ENCODE peak calls at places on chromosomes 11 and 22, in six cellular contexts. M is IMR-90, K is mesendoderm, P is neuronal stem cell, A is H1, Q is trophoblast cell. L is an unnamed sample.

GRCh38 chr11:124748481-124749338 is 3.3 kb downstream of the VSIG2 start:
- DNase-seq in K (no peak), M (peak; percentile 56), P (no peak), A (no peak), Q (no peak), L (no peak)

GRCh38 chr11:66559141-66559861 is 9.1 kb downstream of the CTSF start:
- DNase-seq in Q (no peak), P (no peak), K (no peak), A (no peak), M (no peak), L (no peak)

GRCh38 chr11:29214833-29215232 is 802.0 kb downstream of the KCNA4 start:
- DNase-seq in K (no peak), M (peak; percentile 76), A (no peak), Q (no peak), P (no peak), L (peak; percentile 8)

GRCh38 chr11:72771507-72771906 is 19.3 kb upstream of the ARAP1 start:
- DNase-seq in P (no peak), M (peak; percentile 72), Q (no peak), A (no peak), K (peak; percentile 35), L (peak; percentile 78)

GRCh38 chr11:1399386-1400167 is 9.8 kb downstream of the BRSK2 start:
- DNase-seq in Q (no peak), A (no peak), P (no peak), M (no peak), K (no peak), L (no peak)

GRCh38 chr22:27151407-27151806 is 494.0 kb downstream of the MIAT start:
- DNase-seq in K (peak; percentile 43), A (no peak), P (no peak), M (no peak), Q (no peak), L (no peak)

GRCh38 chr22:34973926-34974325 is 92.0 kb upstream of the ISX start:
- DNase-seq in K (peak; percentile 65), P (no peak), M (no peak), Q (no peak), A (no peak), L (no peak)

GRCh38 chr11:34449013-34449412 is 10.3 kb downstream of the CAT start:
- DNase-seq in A (no peak), Q (no peak), P (no peak), K (no peak), M (no peak), L (no peak)

GRCh38 chr11:116224154-116224888 is 548.5 kb downstream of the BUD13 start:
- DNase-seq in K (peak; percentile 53), M (peak; percentile 22), P (peak; percentile 51), A (no peak), Q (no peak), L (peak; percentile 33)

GRCh38 chr11:131684111-131685060 is 314.0 kb downstream of the NTM start:
- DNase-seq in Q (no peak), P (no peak), A (no peak), M (no peak), K (peak; percentile 45), L (no peak)

GRCh38 chr11:134124660-134125451 is 56.0 kb downstream of the JAM3 start:
- DNase-seq in Q (no peak), M (peak; percentile 66), K (peak; percentile 72), P (peak; percentile 47), A (no peak), L (peak; percentile 78)

GRCh38 chr11:1650034-1650917 is 20.7 kb downstream of the KRTAP5-5 start:
- DNase-seq in Q (no peak), M (no peak), K (peak; percentile 44), P (no peak), A (no peak), L (no peak)

GRCh38 chr11:2526808-2527381 is 82.1 kb downstream of the KCNQ1 start:
- DNase-seq in P (no peak), Q (no peak), M (no peak), A (no peak), K (no peak), L (no peak)

GRCh38 chr11:65777241-65777640 is 3.5 kb downstream of the AP5B1 start:
- DNase-seq in A (no peak), Q (no peak), P (no peak), M (no peak), K (no peak), L (no peak)

GRCh38 chr11:33160147-33160546 is 1.1 kb downstream of the CSTF3 start:
- DNase-seq in Q (peak; percentile 40), M (peak; percentile 62), A (no peak), P (no peak), K (peak; percentile 70), L (peak; percentile 69)

GRCh38 chr11:131449391-131450019 is 79.1 kb downstream of the NTM start:
- DNase-seq in M (no peak), Q (no peak), P (no peak), K (no peak), A (no peak), L (no peak)

GRCh38 chr11:72333657-72334056 is 89.7 kb upstream of the PHOX2A start:
- DNase-seq in K (peak; percentile 95), Q (no peak), M (no peak), P (peak; percentile 48), A (peak; percentile 59), L (peak; percentile 66)

GRCh38 chr11:122317337-122317736 is 201.3 kb upstream of the BLID start:
- DNase-seq in A (no peak), M (peak; percentile 87), Q (no peak), P (no peak), K (peak; percentile 60), L (peak; percentile 45)

GRCh38 chr11:30017467-30017895 is 651 bp upstream of the KCNA4 start:
- DNase-seq in K (peak; percentile 21), M (no peak), P (no peak), Q (no peak), A (no peak), L (no peak)

GRCh38 chr11:64095286-64095825 is 59.6 kb downstream of the FLRT1 start:
- DNase-seq in P (no peak), A (no peak), K (no peak), M (peak; percentile 6), Q (no peak), L (peak; percentile 50)

GRCh38 chr11:34441814-34442213 is 3.1 kb downstream of the CAT start:
- DNase-seq in A (no peak), P (no peak), K (no peak), Q (no peak), M (no peak), L (no peak)

GRCh38 chr11:116114198-116114651 is 610.0 kb upstream of the CADM1 start:
- DNase-seq in P (peak; percentile 26), K (no peak), Q (no peak), M (no peak), A (no peak), L (no peak)

GRCh38 chr11:65960824-65961266 is 689 bp upstream of the SART1 start:
- DNase-seq in M (no peak), K (no peak), P (no peak), Q (peak; percentile 18), A (no peak), L (no peak)

GRCh38 chr22:45201678-45202332 is 38.1 kb downstream of the NUP50 start:
- DNase-seq in M (peak; percentile 100), P (no peak), Q (peak; percentile 98), A (no peak), K (no peak), L (peak; percentile 98)

GRCh38 chr11:44445500-44446340 is 119.7 kb upstream of the CD82 start:
- DNase-seq in P (no peak), K (peak; percentile 92), Q (no peak), M (no peak), A (peak; percentile 59), L (no peak)

GRCh38 chr11:132977241-132977640 is 555.1 kb downstream of the OPCML start:
- DNase-seq in P (no peak), A (no peak), M (no peak), Q (no peak), K (no peak), L (no peak)

GRCh38 chr11:77127969-77128691 is at the start of gene MYO7A:
- DNase-seq in Q (peak; percentile 39), M (peak; percentile 55), K (peak; percentile 57), A (no peak), P (peak; percentile 37), L (peak; percentile 89)
- H3K4me3 ChIP-seq in Q (no peak within 1 kb of the TSS), M (peak within 1 kb of the TSS; percentile 33), K (no peak within 1 kb of the TSS), A (peak within 1 kb of the TSS; percentile 33), P (peak within 1 kb of the TSS; percentile 33), L (peak within 1 kb of the TSS; percentile 37)

DNA sequence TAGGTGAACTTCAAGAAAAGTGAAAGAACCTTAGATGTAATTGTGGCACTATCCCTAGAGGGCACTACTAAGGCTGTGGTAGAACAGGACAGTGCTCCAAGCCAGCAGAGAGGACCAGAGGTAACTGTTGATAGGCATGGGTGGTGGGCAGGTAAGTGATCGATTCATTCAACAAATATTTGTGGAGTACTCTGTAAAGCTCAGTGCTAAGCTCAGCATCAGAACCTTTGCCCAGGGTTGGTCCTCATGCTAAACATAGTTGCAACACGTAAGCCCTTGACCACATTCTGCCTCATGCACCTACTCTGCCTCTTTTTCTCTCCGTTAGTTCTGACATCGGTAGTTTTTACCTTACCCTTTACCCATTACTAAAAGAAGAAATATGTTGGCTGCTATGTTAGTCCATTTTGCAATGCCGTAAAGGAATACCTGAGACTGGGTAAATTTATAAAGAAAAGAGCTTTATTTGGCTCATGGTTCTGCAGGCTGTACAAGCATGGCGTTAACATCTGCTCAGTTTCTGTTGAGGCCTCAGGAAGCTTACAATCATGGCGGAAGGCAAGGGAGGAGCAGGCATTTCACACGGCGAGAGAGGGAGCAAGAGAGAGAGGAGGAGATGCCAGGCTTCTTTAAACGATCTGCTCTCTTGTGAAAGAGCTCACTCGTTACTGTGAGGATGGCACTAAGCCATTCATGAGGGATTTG is 18.4 kb upstream of the NNMT start:
- DNase-seq in Q (peak; percentile 38), K (no peak), A (no peak), P (no peak), M (no peak), L (no peak)
- H4K8ac ChIP-seq in Q (no peak overlapping the region), K (no peak overlapping the region), A (no peak overlapping the region), P (no peak overlapping the region), M (no peak overlapping the region), L (no peak overlapping the region)

DNA sequence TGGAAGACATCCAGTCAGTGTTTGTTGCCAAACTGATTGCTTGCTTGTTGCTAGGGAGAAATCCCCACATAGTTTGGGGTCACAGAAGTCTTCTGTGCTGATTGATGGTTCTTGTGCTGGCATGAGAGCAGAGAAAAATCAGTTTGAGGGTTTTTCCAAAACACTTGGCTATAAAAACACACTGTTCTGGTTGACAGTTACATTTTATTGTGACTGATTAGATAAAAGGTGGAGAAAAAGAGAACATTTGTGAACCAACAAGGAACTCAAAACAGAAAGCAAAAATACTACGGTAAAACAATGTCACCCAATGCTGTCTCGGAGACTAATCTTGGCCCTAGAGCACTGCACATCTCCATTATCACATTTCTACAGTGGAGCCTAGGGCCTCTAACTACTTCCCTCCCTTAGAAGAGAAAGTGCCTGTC is 14.4 kb upstream of the EIF4G2 start:
- DNase-seq in Q (no peak), P (no peak), A (no peak), M (no peak), K (no peak), L (no peak)
- H3K4me3 ChIP-seq in Q (no peak overlapping the region), P (no peak overlapping the region), A (no peak overlapping the region), M (no peak overlapping the region), K (no peak overlapping the region), L (no peak overlapping the region)

GRCh38 chr11:10499452-10500262 is 41.3 kb downstream of the RNF141 start:
- DNase-seq in A (no peak), Q (no peak), K (no peak), P (no peak), M (no peak), L (no peak)
- H4K8ac ChIP-seq in A (no peak overlapping the region), Q (no peak overlapping the region), K (no peak overlapping the region), P (no peak overlapping the region), M (no peak overlapping the region), L (no peak overlapping the region)

GRCh38 chr22:39617761-39618757 is 47.5 kb downstream of the CACNA1I start:
- DNase-seq in M (no peak), Q (no peak), K (no peak), A (no peak), P (no peak), L (no peak)
- H3K4me3 ChIP-seq in M (no peak overlapping the region), Q (peak overlapping the region; percentile 51), K (no peak overlapping the region), A (no peak overlapping the region), P (no peak overlapping the region), L (no peak overlapping the region)

GRCh38 chr11:67610302-67610868 is 3.6 kb downstream of the NDUFV1 start:
- DNase-seq in K (no peak), A (no peak), Q (no peak), M (no peak), P (no peak), L (no peak)
- H4K8ac ChIP-seq in K (no peak overlapping the region), A (no peak overlapping the region), Q (no peak overlapping the region), M (no peak overlapping the region), P (no peak overlapping the region), L (no peak overlapping the region)